ENCODE peak calls at places on chromosomes 13 and 19, in four cellular contexts. X, F, A and I are unnamed samples.

GRCh38 chr13:48518083-48518482 is 14.8 kb downstream of the RCBTB2 start:
- DNase-seq in A (no peak), X (no peak), F (no peak), I (no peak)

GRCh38 chr13:49351871-49352270 is 92.0 kb downstream of the CAB39L start:
- DNase-seq in X (no peak), A (no peak), F (no peak), I (no peak)

GRCh38 chr19:35425682-35426081 is 22.4 kb upstream of the FFAR2 start:
- DNase-seq in X (no peak), A (no peak), F (no peak), I (no peak)

GRCh38 chr13:31090921-31091624 is 70.6 kb downstream of the HSPH1 start:
- DNase-seq in F (no peak), X (no peak), A (no peak), I (no peak)

GRCh38 chr19:4379383-4380253 is 20.7 kb downstream of the SH3GL1 start:
- DNase-seq in F (no peak), X (peak), A (no peak), I (no peak)

GRCh38 chr19:29834991-29835390 is 23.2 kb downstream of the CCNE1 start:
- DNase-seq in A (no peak), F (no peak), X (no peak), I (no peak)

GRCh38 chr19:2618611-2619010 is 83.9 kb downstream of the GNG7 start:
- DNase-seq in A (no peak), X (no peak), F (peak), I (peak)

GRCh38 chr13:45564108-45564507 is 51.4 kb downstream of the ERICH6B start:
- DNase-seq in X (no peak), A (no peak), F (no peak), I (no peak)

GRCh38 chr19:52935434-52935833 is 12.2 kb upstream of the ZNF888 start:
- DNase-seq in X (no peak), A (no peak), F (no peak), I (peak)

GRCh38 chr19:33052352-33052972 is 12.2 kb downstream of the RHPN2 start:
- DNase-seq in F (no peak), A (no peak), X (no peak), I (no peak)

GRCh38 chr19:27793128-27793643 is 1419.8 kb downstream of the UQCRFS1 start:
- DNase-seq in X (no peak), A (peak), F (peak), I (no peak)

GRCh38 chr13:110801044-110801443 is 87.5 kb downstream of the ING1 start:
- DNase-seq in A (no peak), X (no peak), F (no peak), I (no peak)

GRCh38 chr13:84431646-84432045 is 549.4 kb upstream of the SLITRK1 start:
- DNase-seq in X (no peak), A (no peak), F (no peak), I (no peak)

GRCh38 chr19:9936151-9937000 is at the start of gene OLFM2:
- DNase-seq in A (no peak), X (no peak), F (no peak), I (no peak)

GRCh38 chr13:54133721-54134120 is 1105.1 kb downstream of the OLFM4 start:
- DNase-seq in A (no peak), F (no peak), X (no peak), I (no peak)

GRCh38 chr19:51726049-51726448 is 2.3 kb upstream of the HAS1 start:
- DNase-seq in F (no peak), A (no peak), X (no peak), I (no peak)

GRCh38 chr13:21670006-21670882 is 629 bp upstream of the FGF9 start:
- DNase-seq in A (peak), X (peak), F (peak), I (peak)

GRCh38 chr13:73103238-73103637 is 44.4 kb downstream of the KLF5 start:
- DNase-seq in X (no peak), F (no peak), A (no peak), I (no peak)

GRCh38 chr13:114116734-114117133 is 15.7 kb downstream of the RASA3 start:
- DNase-seq in X (no peak), A (no peak), F (no peak), I (no peak)

GRCh38 chr19:38453596-38453995 is 20.1 kb downstream of the RYR1 start:
- DNase-seq in A (no peak), X (no peak), F (no peak), I (no peak)

GRCh38 chr19:49530708-49531107 is 2.9 kb downstream of the RCN3 start:
- DNase-seq in F (no peak), X (no peak), A (no peak), I (no peak)

GRCh38 chr19:49840736-49841249 is 10.2 kb upstream of the PTOV1 start:
- DNase-seq in F (no peak), X (no peak), A (no peak), I (no peak)

GRCh38 chr13:106700007-106700950 is 132.3 kb upstream of the ARGLU1 start:
- DNase-seq in A (no peak), X (no peak), F (no peak), I (no peak)

GRCh38 chr19:2791440-2791839 is 6.1 kb downstream of the THOP1 start:
- DNase-seq in X (no peak), F (no peak), A (no peak), I (no peak)

GRCh38 chr19:37997911-37998344 is 90.9 kb downstream of the SIPA1L3 start:
- DNase-seq in A (no peak), X (no peak), F (no peak), I (no peak)

GRCh38 chr13:72174549-72174948 is 307.5 kb upstream of the DACH1 start:
- DNase-seq in F (no peak), A (no peak), X (no peak), I (no peak)

GRCh38 chr13:36531746-36532486 is 99.6 kb downstream of the CCNA1 start:
- DNase-seq in F (no peak), A (no peak), X (no peak), I (no peak)